ENCODE peak calls at places on chromosome 1, in eight cellular contexts. G, K, X, O, Q, N, L and E are unnamed samples.

GRCh38 chr1:44305962-44306422 is 49.1 kb downstream of the ERI3 start:
- DNase-seq in G (no peak), O (no peak), Q (no peak), K (no peak), N (no peak), L (no peak), X (no peak), E (no peak)

GRCh38 chr1:159653201-159653600 is 61.2 kb downstream of the CRP start:
- DNase-seq in G (no peak), X (no peak), Q (no peak), O (no peak), K (no peak), L (no peak), N (no peak), E (no peak)

GRCh38 chr1:235908742-235909520 is 42.2 kb upstream of the LYST start:
- DNase-seq in L (no peak), O (no peak), N (no peak), K (no peak), Q (peak; percentile 82), G (peak; percentile 77), X (no peak), E (no peak)

GRCh38 chr1:190373705-190374336 is 103.8 kb downstream of the BRINP3 start:
- DNase-seq in O (no peak), Q (peak; percentile 38), X (peak; percentile 1), L (no peak), K (no peak), N (peak; percentile 15), G (no peak), E (no peak)

GRCh38 chr1:27163093-27163492 is 8.2 kb upstream of the SLC9A1 start:
- DNase-seq in N (no peak), G (no peak), X (no peak), O (no peak), L (no peak), K (no peak), Q (no peak), E (no peak)

GRCh38 chr1:177913762-177914540 is 55.9 kb downstream of the SEC16B start:
- DNase-seq in O (no peak), N (peak; percentile 25), X (no peak), Q (peak; percentile 63), G (no peak), L (no peak), K (no peak), E (no peak)

GRCh38 chr1:45243476-45244343 is 37.3 kb upstream of the ZSWIM5 start:
- DNase-seq in K (no peak), L (no peak), G (no peak), O (no peak), X (no peak), Q (no peak), N (no peak), E (no peak)

GRCh38 chr1:208272311-208272710 is 28.1 kb upstream of the PLXNA2 start:
- DNase-seq in L (no peak), N (no peak), K (no peak), Q (no peak), X (no peak), G (no peak), O (no peak), E (no peak)

GRCh38 chr1:241240084-241240483 is 116.9 kb downstream of the RGS7 start:
- DNase-seq in O (no peak), Q (no peak), L (no peak), N (no peak), K (no peak), X (no peak), G (no peak), E (no peak)

GRCh38 chr1:4691766-4692405 is 37.5 kb downstream of the AJAP1 start:
- DNase-seq in K (no peak), O (no peak), N (no peak), L (no peak), X (no peak), Q (no peak), G (no peak), E (no peak)

GRCh38 chr1:4689271-4689935 is 35.0 kb downstream of the AJAP1 start:
- DNase-seq in K (no peak), L (no peak), Q (no peak), G (no peak), O (no peak), N (no peak), X (no peak), E (no peak)

GRCh38 chr1:4689941-4690635 is 35.7 kb downstream of the AJAP1 start:
- DNase-seq in Q (no peak), L (no peak), O (no peak), G (no peak), N (no peak), X (no peak), K (no peak), E (no peak)

GRCh38 chr1:4692437-4692836 is 38.0 kb downstream of the AJAP1 start:
- DNase-seq in L (no peak), Q (no peak), K (no peak), G (no peak), O (no peak), N (no peak), X (no peak), E (no peak)

GRCh38 chr1:4690951-4691675 is 36.7 kb downstream of the AJAP1 start:
- DNase-seq in K (no peak), X (no peak), O (no peak), G (no peak), L (no peak), N (no peak), Q (no peak), E (no peak)
- H3K9me3 ChIP-seq in K (no peaks in the 10 kb centered on the region), X (peaks cover 1% of the 10 kb centered on the region), O (no peaks in the 10 kb centered on the region), G (peaks cover 4% of the 10 kb centered on the region), L (no peaks in the 10 kb centered on the region), N (no peaks in the 10 kb centered on the region), Q (peaks cover 70% of the 10 kb centered on the region), E (peaks cover 3% of the 10 kb centered on the region)

GRCh38 chr1:5590717-5591116 is 401.5 kb downstream of the NPHP4 start:
- DNase-seq in L (no peak), Q (no peak), K (no peak), O (no peak), G (no peak), N (no peak), X (no peak), E (no peak)

GRCh38 chr1:5596651-5597050 is 395.6 kb downstream of the NPHP4 start:
- DNase-seq in K (no peak), X (no peak), G (no peak), L (no peak), Q (no peak), N (no peak), O (peak; percentile 88), E (no peak)

GRCh38 chr1:5597171-5597864 is 394.9 kb downstream of the NPHP4 start:
- DNase-seq in O (peak; percentile 78), K (no peak), N (no peak), L (no peak), G (no peak), Q (no peak), X (no peak), E (no peak)

GRCh38 chr1:5595531-5596170 is 396.6 kb downstream of the NPHP4 start:
- DNase-seq in K (no peak), L (no peak), Q (no peak), G (no peak), O (peak; percentile 86), N (no peak), X (no peak), E (no peak)

GRCh38 chr1:5594056-5594956 is 397.9 kb downstream of the NPHP4 start:
- DNase-seq in X (no peak), O (peak; percentile 72), K (no peak), Q (no peak), N (no peak), G (no peak), L (no peak), E (no peak)
- H3K4me3 ChIP-seq in X (no peak overlapping the region), O (no peak overlapping the region), K (no peak overlapping the region), Q (no peak overlapping the region), N (no peak overlapping the region), G (no peak overlapping the region), L (no peak overlapping the region), E (no peak overlapping the region)

DNA sequence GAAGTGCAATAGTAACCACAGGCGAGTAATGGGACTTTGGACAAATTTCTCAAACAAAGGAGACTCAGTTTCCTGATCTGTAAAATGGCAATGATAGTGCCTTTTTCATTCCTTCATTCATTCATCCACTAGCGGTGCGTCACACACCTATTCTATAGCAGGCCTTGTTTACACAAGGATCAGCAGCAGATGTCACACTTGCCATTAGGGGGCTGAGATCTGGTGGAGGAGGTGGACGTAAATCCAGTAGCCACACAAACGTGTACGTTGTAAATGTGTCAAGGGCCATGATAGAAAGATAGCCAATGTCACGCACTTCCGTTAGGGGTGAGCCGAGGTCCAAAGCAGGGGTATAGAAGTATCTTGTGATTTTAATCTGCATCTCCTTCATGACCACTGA is 34.2 kb downstream of the SERINC2 start:
- DNase-seq in L (no peak), K (no peak), N (no peak), G (no peak), Q (no peak), X (no peak), O (no peak), E (no peak)
- H3K4me1 ChIP-seq in L (peaks cover 36% of the 10 kb centered on the region), K (no peaks in the 10 kb centered on the region), N (no peaks in the 10 kb centered on the region), G (no peaks in the 10 kb centered on the region), Q (no peaks in the 10 kb centered on the region), X (no peaks in the 10 kb centered on the region), O (no peaks in the 10 kb centered on the region), E (no peaks in the 10 kb centered on the region)

GRCh38 chr1:152537496-152537895 is 23.2 kb downstream of the CRCT1 start:
- DNase-seq in Q (no peak), L (no peak), X (no peak), G (no peak), N (no peak), O (no peak), K (no peak), E (no peak)
- H3K9me3 ChIP-seq in Q (peaks cover 2% of the 10 kb centered on the region), L (no peaks in the 10 kb centered on the region), X (peaks cover 13% of the 10 kb centered on the region), G (no peaks in the 10 kb centered on the region), N (no peaks in the 10 kb centered on the region), O (no peaks in the 10 kb centered on the region), K (no peaks in the 10 kb centered on the region), E (no peaks in the 10 kb centered on the region)

DNA sequence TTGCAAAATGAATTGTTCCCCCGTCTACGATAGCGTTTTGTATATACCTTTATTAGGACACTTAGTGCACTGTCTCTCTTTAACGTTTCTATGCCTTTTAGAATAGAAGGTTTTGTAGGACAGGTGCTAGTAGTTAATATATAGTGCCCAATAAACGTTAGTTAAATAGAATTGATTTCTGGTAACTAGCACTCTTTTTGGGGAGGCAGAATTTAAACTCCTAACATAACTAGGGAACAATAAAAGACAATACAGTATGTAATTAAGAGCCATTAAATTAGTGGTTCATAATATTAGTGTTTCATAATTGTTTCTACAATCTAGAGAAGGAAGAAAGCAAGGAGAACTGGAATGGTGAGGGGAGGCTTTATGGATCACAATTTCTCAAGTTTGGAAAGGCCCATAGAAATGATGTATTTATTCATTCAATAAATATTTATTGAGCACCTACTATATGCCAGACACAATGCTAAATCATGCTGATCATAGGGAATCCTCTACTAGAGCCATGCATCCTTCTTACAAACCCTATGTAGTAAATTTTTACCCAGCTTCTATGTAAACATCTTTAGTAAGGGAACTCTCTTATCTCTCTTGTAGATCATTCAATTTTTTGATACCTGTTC is 742 bp downstream of the POLR3GL start:
- DNase-seq in X (no peak), O (no peak), N (no peak), Q (no peak), K (no peak), G (no peak), L (no peak), E (no peak)
- H3K4me3 ChIP-seq in X (peak overlapping the region; percentile 42), O (peak overlapping the region; percentile 68), N (peak overlapping the region; percentile 44), Q (peak overlapping the region; percentile 61), K (peak overlapping the region; percentile 88), G (peak overlapping the region; percentile 59), L (peak overlapping the region; percentile 63), E (peak overlapping the region; percentile 91)